ENCODE peak calls at places on chromosomes 12 and 14, in eight cellular contexts. N, C, Z, W, Q, E, Y and I are unnamed samples.

GRCh38 chr12:5051913-5052312 is 8.2 kb downstream of the KCNA5 start:
- DNase-seq in C (no peak), Y (no peak), N (no peak), E (no peak), Q (no peak), W (no peak), Z (no peak), I (no peak)

GRCh38 chr14:100691395-100692025 is 35.2 kb upstream of the DLK1 start:
- DNase-seq in C (no peak), Y (no peak), E (no peak), Q (no peak), N (no peak), Z (no peak), W (no peak), I (no peak)

GRCh38 chr12:5391638-5392037 is 40.3 kb upstream of the NTF3 start:
- DNase-seq in N (no peak), Z (no peak), C (no peak), E (no peak), Q (no peak), Y (no peak), W (no peak), I (no peak)

GRCh38 chr14:89365071-89365801 is 51.8 kb downstream of the FOXN3 start:
- DNase-seq in E (no peak), C (peak), N (no peak), Z (no peak), W (no peak), Q (no peak), Y (no peak), I (no peak)

GRCh38 chr14:51774209-51774608 is 86.2 kb upstream of the GNG2 start:
- DNase-seq in E (no peak), W (no peak), Z (no peak), Y (no peak), C (no peak), N (no peak), Q (no peak), I (no peak)

GRCh38 chr12:69655616-69656336 is 43.3 kb downstream of the BEST3 start:
- DNase-seq in W (no peak), C (no peak), Z (no peak), Q (no peak), N (no peak), Y (no peak), E (no peak), I (no peak)

GRCh38 chr12:26062566-26062965 is 62.3 kb downstream of the BHLHE41 start:
- DNase-seq in E (no peak), N (no peak), Q (no peak), C (no peak), W (no peak), Y (no peak), Z (no peak), I (no peak)

GRCh38 chr14:72801381-72801812 is 92.5 kb downstream of the DPF3 start:
- DNase-seq in C (no peak), E (no peak), W (no peak), N (no peak), Y (no peak), Z (peak), Q (no peak), I (no peak)

GRCh38 chr12:94762259-94762942 is 112.0 kb upstream of the TMCC3 start:
- DNase-seq in N (no peak), Q (no peak), E (no peak), Z (peak), Y (no peak), C (no peak), W (no peak), I (no peak)

GRCh38 chr12:124370851-124371250 is 76.0 kb downstream of the RFLNA start:
- DNase-seq in Z (no peak), C (no peak), N (no peak), E (no peak), Y (no peak), Q (no peak), W (no peak), I (no peak)

GRCh38 chr12:124369901-124370378 is 75.0 kb downstream of the RFLNA start:
- DNase-seq in C (no peak), E (no peak), Z (no peak), Q (peak), N (no peak), Y (no peak), W (no peak), I (no peak)

GRCh38 chr12:124370384-124370783 is 75.5 kb downstream of the RFLNA start:
- DNase-seq in C (no peak), W (no peak), E (no peak), Y (no peak), Q (no peak), N (no peak), Z (no peak), I (no peak)

GRCh38 chr12:124368421-124369032 is 73.6 kb downstream of the RFLNA start:
- DNase-seq in N (no peak), C (no peak), W (no peak), E (no peak), Z (no peak), Y (no peak), Q (no peak), I (no peak)

GRCh38 chr12:124369055-124369900 is 74.4 kb downstream of the RFLNA start:
- DNase-seq in N (peak), W (no peak), Y (peak), Z (no peak), Q (peak), C (peak), E (peak), I (no peak)
- TF ChIP-seq CTCF in N (peak), W (no peak), Y (peak), Z (no peak), Q (peak), C (peak), E (no peak), I (peak)

GRCh38 chr12:62827042-62827441 is 107.9 kb downstream of the PPM1H start:
- DNase-seq in E (no peak), Y (no peak), N (no peak), W (no peak), C (no peak), Q (no peak), Z (no peak), I (no peak)
- TF ChIP-seq CTCF in E (no peak), Y (no peak), N (no peak), W (no peak), C (no peak), Q (no peak), Z (peak), I (peak)

DNA sequence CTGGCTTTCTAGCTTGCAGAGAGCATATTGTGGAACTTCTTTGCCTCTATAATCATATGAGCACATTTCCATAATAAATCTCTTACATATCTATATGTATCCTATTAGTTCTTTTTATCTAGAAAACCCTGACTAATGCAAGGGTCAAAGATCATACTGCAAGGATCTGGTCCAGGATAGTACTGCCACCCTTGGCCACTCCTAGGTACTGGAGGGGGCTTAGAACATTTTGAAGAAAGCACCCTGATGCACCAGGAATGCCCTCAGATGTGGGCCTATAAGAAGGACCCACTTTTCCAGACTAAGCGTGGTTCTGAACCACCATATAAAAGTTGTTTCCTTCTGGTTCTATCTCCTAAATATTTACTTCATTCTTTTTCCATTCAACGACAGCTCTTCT is 14.6 kb downstream of the ATXN7L3B start:
- DNase-seq in N (no peak), E (no peak), C (no peak), W (no peak), Y (no peak), Q (no peak), Z (no peak), I (no peak)
- TF ChIP-seq CTCF in N (no peak), E (no peak), C (no peak), W (no peak), Y (no peak), Q (no peak), Z (peak), I (peak)

DNA sequence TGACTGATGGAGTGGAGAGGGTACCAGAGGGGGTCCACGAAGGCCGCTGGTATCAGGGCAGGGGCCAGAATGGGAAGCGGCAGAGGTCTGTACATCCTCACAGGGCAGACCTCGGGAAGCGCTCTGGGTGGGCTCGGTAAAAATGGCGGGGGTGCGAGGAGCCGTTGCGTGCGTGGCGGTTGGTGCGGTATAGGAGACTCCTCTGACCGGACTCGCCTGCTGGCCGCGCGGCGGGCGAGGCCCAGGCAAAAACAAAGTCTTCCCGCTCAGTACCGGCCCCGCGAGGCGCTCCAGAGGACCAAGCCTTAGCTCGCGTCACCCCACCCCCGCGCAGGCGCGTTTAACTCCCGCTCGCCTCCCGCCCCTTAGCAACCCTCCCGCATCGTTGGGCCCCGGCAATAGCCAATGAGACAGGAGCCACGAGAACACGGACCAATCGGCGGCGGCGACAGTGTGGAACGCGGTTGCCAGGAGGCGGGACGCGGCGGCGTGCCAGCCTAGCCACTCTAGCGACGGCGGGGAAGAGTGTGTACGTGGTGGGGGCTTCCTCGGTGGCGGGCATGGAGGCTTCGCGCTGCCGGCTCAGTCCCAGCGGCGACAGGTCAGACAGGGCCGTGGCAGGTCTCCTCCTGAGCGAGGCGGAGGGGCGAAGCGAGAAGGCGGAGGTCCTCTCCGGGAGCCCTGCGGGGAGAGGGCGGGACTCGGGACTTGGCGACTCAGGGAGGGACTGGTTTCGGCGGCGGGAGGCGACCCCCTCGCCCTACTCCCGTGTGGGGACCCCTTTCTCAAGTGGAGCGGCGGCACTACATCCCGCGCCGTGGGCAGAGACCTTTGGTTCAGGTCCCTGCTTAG is at the start of gene TULP3:
- DNase-seq in Z (peak), E (peak), C (peak), W (peak), N (peak), Y (peak), Q (peak), I (peak)
- TF ChIP-seq CTCF in Z (no peak), E (no peak), C (no peak), W (no peak), N (no peak), Y (no peak), Q (peak), I (no peak)

GRCh38 chr12:116773276-116773731 is 35.2 kb downstream of the RNFT2 start:
- DNase-seq in E (no peak), Q (no peak), C (no peak), Z (no peak), N (no peak), W (no peak), Y (no peak), I (no peak)
- TF ChIP-seq CTCF in E (no peak), Q (no peak), C (no peak), Z (no peak), N (no peak), W (no peak), Y (no peak), I (peak)

GRCh38 chr12:22018860-22019259 is 27.2 kb upstream of the CMAS start:
- DNase-seq in C (no peak), Z (no peak), Q (no peak), W (no peak), E (no peak), N (no peak), Y (no peak), I (no peak)
- TF ChIP-seq CTCF in C (peak), Z (peak), Q (peak), W (no peak), E (no peak), N (no peak), Y (peak), I (peak)

GRCh38 chr14:64761441-64762043 is 57.3 kb downstream of the PLEKHG3 start:
- DNase-seq in E (no peak), Y (peak), C (no peak), N (no peak), W (no peak), Z (no peak), Q (no peak), I (peak)
- TF ChIP-seq CTCF in E (no peak), Y (no peak), C (no peak), N (no peak), W (no peak), Z (peak), Q (no peak), I (peak)

GRCh38 chr14:23483216-23483854 is 13.8 kb downstream of the NGDN start:
- DNase-seq in W (peak), Y (no peak), C (no peak), E (no peak), Z (no peak), N (no peak), Q (no peak), I (no peak)
- TF ChIP-seq CTCF in W (peak), Y (no peak), C (no peak), E (no peak), Z (peak), N (no peak), Q (peak), I (peak)

GRCh38 chr12:12984119-12984518 is 15.9 kb downstream of the HEBP1 start:
- DNase-seq in C (no peak), W (no peak), Y (no peak), Q (no peak), N (no peak), Z (no peak), E (no peak), I (no peak)

GRCh38 chr12:12986775-12987332 is 13.2 kb downstream of the HEBP1 start:
- DNase-seq in E (no peak), Z (no peak), Y (no peak), N (no peak), C (no peak), Q (no peak), W (no peak), I (no peak)

GRCh38 chr12:12983420-12984035 is 16.5 kb downstream of the HEBP1 start:
- DNase-seq in Y (no peak), N (no peak), C (peak), E (no peak), W (no peak), Z (no peak), Q (no peak), I (no peak)

GRCh38 chr12:12987421-12987820 is 12.6 kb downstream of the HEBP1 start:
- DNase-seq in Q (no peak), Y (no peak), W (no peak), Z (no peak), N (no peak), E (no peak), C (no peak), I (no peak)

GRCh38 chr12:12985817-12986408 is 14.2 kb downstream of the HEBP1 start:
- DNase-seq in Y (no peak), Q (no peak), Z (no peak), E (no peak), C (peak), N (no peak), W (peak), I (no peak)
- TF ChIP-seq CTCF in Y (peak), Q (no peak), Z (peak), E (no peak), C (peak), N (no peak), W (peak), I (peak)